ENCODE peak calls at places on chromosomes 6 and 20, in ten cellular contexts. A is Right ventricle myocardium inferior; Y is activated CD4-positive, alpha-beta T cell treated with anti-CD3 and anti-CD28 coated beads for 36 hours; W is CD4-positive, alpha-beta T cell; F is lower lobe of right lung; N is left cardiac atrium; J is IMR-90; O is left colon; G is stimulated activated naive CD8-positive, alpha-beta T cell treated with anti-CD3 and anti-CD28 coated beads, Interleukin-15, amount 100 ng/mL, for 72 hours; U is esophagus mucosa. I is an unnamed sample.

GRCh38 chr20:16530201-16530681 is 43.0 kb downstream of the KIF16B start:
- ATAC-seq in G (no peak), U (peak), A (no peak), W (no peak), O (peak), N (no peak), Y (no peak), F (peak), J (peak), I (no peak)

GRCh38 chr6:143936986-143937765 is 70.9 kb downstream of the PLAGL1 start:
- ATAC-seq in F (no peak), G (no peak), O (no peak), W (no peak), A (no peak), N (no peak), Y (no peak), J (no peak), U (no peak), I (no peak)

GRCh38 chr6:142284419-142284818 is 17.4 kb upstream of the ADGRG6 start:
- ATAC-seq in F (no peak), J (no peak), W (no peak), G (no peak), A (no peak), N (no peak), O (no peak), Y (no peak), U (no peak), I (no peak)

GRCh38 chr6:107683183-107683582 is 140.9 kb downstream of the SCML4 start:
- ATAC-seq in G (no peak), J (no peak), N (no peak), O (no peak), U (no peak), Y (no peak), A (no peak), F (no peak), W (no peak), I (no peak)

GRCh38 chr6:157498817-157499216 is 117.8 kb downstream of the ZDHHC14 start:
- ATAC-seq in F (no peak), G (peak), A (no peak), J (no peak), Y (peak), W (no peak), N (no peak), O (no peak), U (no peak), I (no peak)

GRCh38 chr20:19909696-19910095 is 107.5 kb upstream of the NAA20 start:
- ATAC-seq in G (no peak), U (peak), J (no peak), W (no peak), A (peak), O (peak), Y (no peak), F (peak), N (peak), I (peak)

GRCh38 chr6:167152858-167153257 is 4.9 kb downstream of the GPR31 start:
- ATAC-seq in W (no peak), U (no peak), J (no peak), O (no peak), A (no peak), F (no peak), Y (peak), G (no peak), N (no peak), I (no peak)

GRCh38 chr6:68967549-68968300 is 332.6 kb downstream of the ADGRB3 start:
- ATAC-seq in U (peak), J (peak), W (peak), O (peak), Y (peak), A (peak), G (peak), N (peak), F (peak), I (no peak)

GRCh38 chr6:37467718-37468117 is 32.0 kb downstream of the CCDC167 start:
- ATAC-seq in G (no peak), F (no peak), W (no peak), A (no peak), O (no peak), U (no peak), J (no peak), Y (no peak), N (no peak), I (no peak)

GRCh38 chr6:156396791-156397418 is 380.3 kb upstream of the ARID1B start:
- ATAC-seq in F (no peak), N (no peak), G (peak), O (no peak), W (peak), U (no peak), A (no peak), Y (peak), J (no peak), I (no peak)

GRCh38 chr6:119280586-119281163 is 68.9 kb downstream of the MAN1A1 start:
- ATAC-seq in O (no peak), F (peak), J (no peak), N (no peak), W (no peak), U (no peak), G (no peak), Y (no peak), A (no peak), I (no peak)

GRCh38 chr6:31763617-31763940 is 1.1 kb downstream of the SAPCD1 start:
- ATAC-seq in Y (no peak), A (peak), F (peak), O (peak), W (no peak), N (peak), U (peak), J (peak), G (no peak), I (peak)

GRCh38 chr20:20017852-20018245 is 687 bp downstream of the NAA20 start:
- ATAC-seq in W (peak), U (peak), A (no peak), F (peak), O (peak), G (peak), J (no peak), Y (no peak), N (peak), I (no peak)

GRCh38 chr6:117568831-117569434 is 33.4 kb downstream of the GOPC start:
- ATAC-seq in A (no peak), Y (peak), G (peak), W (no peak), O (no peak), J (no peak), U (no peak), N (no peak), F (no peak), I (no peak)

GRCh38 chr6:8166156-8166555 is 63.8 kb upstream of the EEF1E1 start:
- ATAC-seq in F (no peak), A (no peak), U (no peak), G (no peak), J (no peak), N (no peak), W (no peak), Y (no peak), O (no peak), I (no peak)

GRCh38 chr6:17015551-17016381 is 86.1 kb upstream of the STMND1 start:
- ATAC-seq in F (peak), J (no peak), Y (peak), A (peak), O (peak), N (peak), W (peak), U (peak), G (peak), I (peak)

GRCh38 chr6:32854376-32855178 is 585 bp downstream of the PSMB9 start:
- ATAC-seq in F (peak), W (peak), O (peak), U (no peak), A (peak), J (peak), N (peak), Y (peak), G (peak), I (peak)

GRCh38 chr6:160130729-160131484 is 9.3 kb downstream of the SLC22A1 start:
- ATAC-seq in Y (no peak), G (peak), J (no peak), U (no peak), N (no peak), A (no peak), F (no peak), W (no peak), O (no peak), I (no peak)

GRCh38 chr6:10658910-10659696 is 35.3 kb downstream of the C6orf52 start:
- ATAC-seq in J (no peak), W (no peak), F (no peak), A (no peak), G (peak), Y (no peak), U (no peak), O (no peak), N (no peak), I (no peak)

GRCh38 chr20:10877345-10877744 is 203.5 kb upstream of the JAG1 start:
- ATAC-seq in O (no peak), N (peak), G (no peak), A (peak), U (peak), W (no peak), Y (no peak), J (no peak), F (no peak), I (peak)

GRCh38 chr6:70797625-70798024 is 129.9 kb downstream of the SMAP1 start:
- ATAC-seq in N (no peak), G (peak), A (no peak), O (no peak), F (no peak), J (no peak), Y (peak), U (no peak), W (no peak), I (no peak)

GRCh38 chr6:116528163-116528562 is 16.7 kb downstream of the CALHM5 start:
- ATAC-seq in U (no peak), A (no peak), W (no peak), N (no peak), J (no peak), Y (no peak), G (no peak), O (no peak), F (no peak), I (no peak)

GRCh38 chr20:25574411-25574810 is 10.9 kb downstream of the NINL start:
- ATAC-seq in A (no peak), F (peak), W (no peak), O (peak), G (no peak), N (peak), J (peak), Y (no peak), U (no peak), I (no peak)

GRCh38 chr6:169542491-169542890 is 159.3 kb downstream of the WDR27 start:
- ATAC-seq in N (no peak), O (no peak), U (no peak), A (no peak), Y (no peak), W (no peak), G (no peak), F (no peak), J (peak), I (no peak)

GRCh38 chr6:152233547-152234320 is 403.4 kb downstream of the SYNE1 start:
- ATAC-seq in N (no peak), A (no peak), J (no peak), W (peak), F (no peak), G (peak), O (no peak), Y (peak), U (no peak), I (no peak)

GRCh38 chr6:109010703-109011102 is 83.9 kb downstream of the SESN1 start:
- ATAC-seq in U (no peak), Y (no peak), G (no peak), A (no peak), W (no peak), N (no peak), O (no peak), F (no peak), J (no peak), I (no peak)

GRCh38 chr6:6392214-6393068 is 72.0 kb upstream of the F13A1 start:
- ATAC-seq in J (no peak), W (no peak), F (no peak), A (no peak), O (no peak), G (no peak), U (no peak), Y (no peak), N (no peak), I (no peak)